ENCODE peak calls at places on chromosomes 6 and 20, in ten cellular contexts. I is central memory CD8-positive, alpha-beta T cell; U is activated T-helper 1 cell treated with anti-CD3 and anti-CD28 coated beads, Interleukin-2, amount 50 U/mL, for 16 hours; B is foreskin melanocyte; A is Right ventricle myocardium superior; P is HEK293T; R is naive thymus-derived CD8-positive, alpha-beta T cell; X is adipocyte; G is stimulated activated CD4-positive, alpha-beta T cell treated with anti-CD3 and anti-CD28 coated beads, Interleukin-1b, Interleukin-23, amount 100 ng/mL, for 24 hours; J is KBM-7. N is an unnamed sample.

GRCh38 chr6:170193326-170193821 is 97.5 kb downstream of the DLL1 start:
- DNase-seq in I (no peak), U (no peak), B (no peak), A (no peak), P (no peak), R (no peak), X (no peak), G (no peak), J (no peak), N (no peak)

GRCh38 chr20:2585811-2586210 is 49.4 kb downstream of the TMC2 start:
- DNase-seq in I (no peak), U (no peak), B (peak; percentile 57), A (no peak), P (no peak), R (no peak), X (peak; percentile 33), G (no peak), J (no peak), N (no peak)

GRCh38 chr6:13272131-13273046 is 55.9 kb downstream of the TBC1D7 start:
- DNase-seq in I (no peak), U (no peak), B (peak; percentile 97), A (peak; percentile 76), P (no peak), R (no peak), X (no peak), G (no peak), J (peak; percentile 74), N (peak; percentile 69)

GRCh38 chr6:13243033-13243432 is 85.3 kb downstream of the TBC1D7 start:
- DNase-seq in I (no peak), U (no peak), B (no peak), A (no peak), P (no peak), R (no peak), X (no peak), G (no peak), J (no peak), N (no peak)

GRCh38 chr20:39983183-39983582 is 705.9 kb downstream of the MAFB start:
- DNase-seq in I (no peak), U (no peak), B (no peak), A (no peak), P (no peak), R (no peak), X (no peak), G (no peak), J (no peak), N (no peak)

GRCh38 chr6:145091827-145092164 is 643.5 kb downstream of the EPM2A start:
- DNase-seq in I (no peak), U (no peak), B (no peak), A (no peak), P (no peak), R (no peak), X (no peak), G (no peak), J (no peak), N (no peak)

GRCh38 chr20:34390769-34391447 is 27.8 kb downstream of the ITCH start:
- DNase-seq in I (no peak), U (no peak), B (no peak), A (no peak), P (no peak), R (no peak), X (peak; percentile 83), G (peak; percentile 21), J (no peak), N (no peak)

GRCh38 chr20:3788685-3789155 is 2.2 kb upstream of the CENPB start:
- DNase-seq in I (no peak), U (no peak), B (no peak), A (no peak), P (no peak), R (no peak), X (no peak), G (no peak), J (no peak), N (no peak)

GRCh38 chr6:33777716-33778474 is 11.0 kb downstream of the LEMD2 start:
- DNase-seq in I (no peak), U (no peak), B (no peak), A (no peak), P (no peak), R (no peak), X (no peak), G (no peak), J (no peak), N (no peak)

GRCh38 chr20:41733151-41733550 is 115.0 kb upstream of the CHD6 start:
- DNase-seq in I (no peak), U (no peak), B (no peak), A (no peak), P (no peak), R (no peak), X (no peak), G (no peak), J (peak; percentile 54), N (no peak)

GRCh38 chr6:169791721-169792131 is 40.3 kb downstream of the ERMARD start:
- DNase-seq in I (no peak), U (no peak), B (no peak), A (no peak), P (peak; percentile 53), R (no peak), X (no peak), G (no peak), J (no peak), N (no peak)

GRCh38 chr6:152146385-152146784 is 338.9 kb downstream of the ESR1 start:
- DNase-seq in I (no peak), U (no peak), B (peak; percentile 13), A (no peak), P (no peak), R (no peak), X (peak; percentile 69), G (no peak), J (no peak), N (no peak)

GRCh38 chr20:35502352-35502751 is 27.1 kb downstream of the C20orf173 start:
- DNase-seq in I (no peak), U (no peak), B (no peak), A (no peak), P (no peak), R (no peak), X (no peak), G (no peak), J (peak; percentile 82), N (peak; percentile 68)

GRCh38 chr6:156508923-156509322 is 268.3 kb upstream of the ARID1B start:
- DNase-seq in I (no peak), U (no peak), B (no peak), A (no peak), P (no peak), R (no peak), X (no peak), G (no peak), J (peak; percentile 3), N (no peak)

GRCh38 chr6:44254201-44254956 is 2.9 kb downstream of the SLC35B2 start:
- DNase-seq in I (no peak), U (no peak), B (no peak), A (no peak), P (no peak), R (no peak), X (no peak), G (no peak), J (peak; percentile 28), N (no peak)

GRCh38 chr20:4341804-4342560 is 326.6 kb upstream of the RNF24 start:
- DNase-seq in I (no peak), U (no peak), B (peak; percentile 76), A (no peak), P (no peak), R (no peak), X (peak; percentile 53), G (no peak), J (no peak), N (no peak)

GRCh38 chr6:13537527-13537897 is 36.9 kb upstream of the SIRT5 start:
- DNase-seq in I (no peak), U (no peak), B (no peak), A (no peak), P (no peak), R (no peak), X (no peak), G (no peak), J (no peak), N (no peak)

GRCh38 chr6:43953794-43954310 is 173.4 kb downstream of the MRPL14 start:
- DNase-seq in I (no peak), U (no peak), B (no peak), A (peak; percentile 78), P (no peak), R (no peak), X (peak; percentile 19), G (no peak), J (no peak), N (no peak)

GRCh38 chr6:142478117-142478516 is 176.3 kb downstream of the ADGRG6 start:
- DNase-seq in I (no peak), U (no peak), B (peak; percentile 43), A (no peak), P (no peak), R (no peak), X (peak; percentile 24), G (no peak), J (peak; percentile 66), N (no peak)

GRCh38 chr20:3209946-3210317 is 634 bp downstream of the ITPA start:
- DNase-seq in I (no peak), U (no peak), B (peak; percentile 7), A (no peak), P (no peak), R (no peak), X (peak; percentile 61), G (no peak), J (peak; percentile 23), N (no peak)

GRCh38 chr6:15036690-15037245 is 209.1 kb upstream of the JARID2 start:
- DNase-seq in I (no peak), U (no peak), B (no peak), A (peak; percentile 88), P (peak; percentile 40), R (no peak), X (no peak), G (no peak), J (peak; percentile 53), N (no peak)

GRCh38 chr6:140051521-140052455 is 677.3 kb upstream of the CITED2 start:
- DNase-seq in I (no peak), U (no peak), B (peak; percentile 39), A (no peak), P (no peak), R (no peak), X (peak; percentile 73), G (no peak), J (no peak), N (no peak)

GRCh38 chr20:43983359-43983758 is 68.7 kb downstream of the TOX2 start:
- DNase-seq in I (no peak), U (no peak), B (no peak), A (no peak), P (peak; percentile 55), R (no peak), X (no peak), G (peak; percentile 27), J (no peak), N (no peak)

GRCh38 chr20:63694596-63695418 is 1.6 kb upstream of the TNFRSF6B start:
- DNase-seq in I (no peak), U (no peak), B (no peak), A (peak; percentile 37), P (no peak), R (no peak), X (no peak), G (no peak), J (no peak), N (no peak)

GRCh38 chr6:111210074-111210729 is 122.9 kb downstream of the SLC16A10 start:
- DNase-seq in I (no peak), U (no peak), B (peak; percentile 77), A (no peak), P (peak; percentile 71), R (peak; percentile 42), X (peak; percentile 88), G (peak; percentile 1), J (peak; percentile 86), N (peak; percentile 42)